ENCODE peak calls at places on chromosomes 7 and 10, in four cellular contexts. One of them, this sample, is unnamed.

GRCh38 chr10:61815505-61815904 is 86.0 kb upstream of the ARID5B start:
- DNase-seq in CD8-positive, alpha-beta T cell: no peak
- DNase-seq in CD4-positive, alpha-beta T cell: no peak
- DNase-seq in astrocyte of the spinal cord: peak; percentile 30
- DNase-seq in this sample: no peak

GRCh38 chr10:78732381-78732780 is 336.4 kb upstream of the ZMIZ1 start:
- DNase-seq in CD8-positive, alpha-beta T cell: no peak
- DNase-seq in CD4-positive, alpha-beta T cell: no peak
- DNase-seq in astrocyte of the spinal cord: no peak
- DNase-seq in this sample: no peak

GRCh38 chr10:46550076-46550790 is 6.2 kb downstream of the GPRIN2 start:
- DNase-seq in CD8-positive, alpha-beta T cell: peak; percentile 15
- DNase-seq in CD4-positive, alpha-beta T cell: peak; percentile 1
- DNase-seq in astrocyte of the spinal cord: no peak
- DNase-seq in this sample: peak; percentile 38

GRCh38 chr7:1197997-1198632 is 34.6 kb upstream of the UNCX start:
- DNase-seq in CD8-positive, alpha-beta T cell: no peak
- DNase-seq in CD4-positive, alpha-beta T cell: no peak
- DNase-seq in astrocyte of the spinal cord: peak; percentile 55
- DNase-seq in this sample: no peak

GRCh38 chr10:32687116-32687515 is 241.2 kb downstream of the CCDC7 start:
- DNase-seq in CD8-positive, alpha-beta T cell: no peak
- DNase-seq in CD4-positive, alpha-beta T cell: no peak
- DNase-seq in astrocyte of the spinal cord: no peak
- DNase-seq in this sample: no peak

GRCh38 chr10:85612833-85613232 is 753.8 kb downstream of the GRID1 start:
- DNase-seq in CD8-positive, alpha-beta T cell: no peak
- DNase-seq in CD4-positive, alpha-beta T cell: no peak
- DNase-seq in astrocyte of the spinal cord: no peak
- DNase-seq in this sample: no peak

GRCh38 chr10:93440591-93441012 is 41.5 kb downstream of the MYOF start:
- DNase-seq in CD8-positive, alpha-beta T cell: no peak
- DNase-seq in CD4-positive, alpha-beta T cell: no peak
- DNase-seq in astrocyte of the spinal cord: peak; percentile 27
- DNase-seq in this sample: no peak

GRCh38 chr10:30028006-30028441 is 31.4 kb downstream of the JCAD start:
- DNase-seq in CD8-positive, alpha-beta T cell: peak; percentile 62
- DNase-seq in CD4-positive, alpha-beta T cell: no peak
- DNase-seq in astrocyte of the spinal cord: peak; percentile 41
- DNase-seq in this sample: no peak

GRCh38 chr7:56046728-56047445 is 4.4 kb downstream of the PSPH start:
- DNase-seq in CD8-positive, alpha-beta T cell: no peak
- DNase-seq in CD4-positive, alpha-beta T cell: no peak
- DNase-seq in astrocyte of the spinal cord: peak; percentile 85
- DNase-seq in this sample: no peak

GRCh38 chr7:116356333-116356965 is 143.1 kb upstream of the CAV2 start:
- DNase-seq in CD8-positive, alpha-beta T cell: no peak
- DNase-seq in CD4-positive, alpha-beta T cell: no peak
- DNase-seq in astrocyte of the spinal cord: no peak
- DNase-seq in this sample: no peak

GRCh38 chr7:1854521-1855395 is 184.7 kb downstream of the ELFN1 start:
- DNase-seq in CD8-positive, alpha-beta T cell: peak; percentile 22
- DNase-seq in CD4-positive, alpha-beta T cell: no peak
- DNase-seq in astrocyte of the spinal cord: no peak
- DNase-seq in this sample: peak; percentile 34

GRCh38 chr7:144102041-144102440 is 7.3 kb upstream of the OR2A2 start:
- DNase-seq in CD8-positive, alpha-beta T cell: no peak
- DNase-seq in CD4-positive, alpha-beta T cell: no peak
- DNase-seq in astrocyte of the spinal cord: no peak
- DNase-seq in this sample: no peak

GRCh38 chr7:75621124-75621523 is 117.6 kb downstream of the HIP1 start:
- DNase-seq in CD8-positive, alpha-beta T cell: no peak
- DNase-seq in CD4-positive, alpha-beta T cell: no peak
- DNase-seq in astrocyte of the spinal cord: no peak
- DNase-seq in this sample: no peak

GRCh38 chr10:63588436-63589180 is 67.4 kb downstream of the REEP3 start:
- DNase-seq in CD8-positive, alpha-beta T cell: no peak
- DNase-seq in CD4-positive, alpha-beta T cell: no peak
- DNase-seq in astrocyte of the spinal cord: no peak
- DNase-seq in this sample: no peak

GRCh38 chr10:72061491-72061890 is 26.9 kb downstream of the SPOCK2 start:
- DNase-seq in CD8-positive, alpha-beta T cell: no peak
- DNase-seq in CD4-positive, alpha-beta T cell: no peak
- DNase-seq in astrocyte of the spinal cord: no peak
- DNase-seq in this sample: no peak
- TF ChIP-seq CTCF in CD8-positive, alpha-beta T cell: no peak
- TF ChIP-seq CTCF in CD4-positive, alpha-beta T cell: no peak
- TF ChIP-seq CTCF in astrocyte of the spinal cord: peak; percentile 35
- TF ChIP-seq CTCF in this sample: no peak

DNA sequence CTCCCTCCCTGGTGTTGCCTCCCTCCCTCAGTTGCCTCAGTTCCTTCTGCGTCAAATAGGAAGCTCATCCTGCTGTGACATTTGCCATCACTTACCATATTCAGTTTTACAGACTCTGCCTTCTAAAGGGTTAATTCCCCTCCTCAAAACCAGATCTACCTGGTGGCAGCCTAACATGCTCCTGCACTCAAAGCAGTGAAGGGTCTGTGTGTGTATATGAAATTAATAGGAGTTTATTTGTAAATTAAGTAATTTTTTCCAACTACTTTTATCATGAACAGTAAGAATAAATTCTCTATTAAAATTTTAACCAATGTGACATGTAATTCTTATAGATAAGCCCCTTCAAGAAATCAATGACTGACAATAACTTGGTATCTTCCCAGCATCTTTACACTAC is 158.6 kb upstream of the INSYN2A start:
- DNase-seq in CD8-positive, alpha-beta T cell: no peak
- DNase-seq in CD4-positive, alpha-beta T cell: no peak
- DNase-seq in astrocyte of the spinal cord: peak; percentile 30
- DNase-seq in this sample: no peak
- TF ChIP-seq CTCF in CD8-positive, alpha-beta T cell: no peak
- TF ChIP-seq CTCF in CD4-positive, alpha-beta T cell: no peak
- TF ChIP-seq CTCF in astrocyte of the spinal cord: peak; percentile 70
- TF ChIP-seq CTCF in this sample: no peak

GRCh38 chr10:86870679-86871078 is 86.7 kb downstream of the MMRN2 start:
- DNase-seq in CD8-positive, alpha-beta T cell: no peak
- DNase-seq in CD4-positive, alpha-beta T cell: no peak
- DNase-seq in astrocyte of the spinal cord: no peak
- DNase-seq in this sample: no peak
- TF ChIP-seq CTCF in CD8-positive, alpha-beta T cell: no peak
- TF ChIP-seq CTCF in CD4-positive, alpha-beta T cell: no peak
- TF ChIP-seq CTCF in astrocyte of the spinal cord: no peak
- TF ChIP-seq CTCF in this sample: no peak

GRCh38 chr7:25716421-25716820 is 435.6 kb upstream of the NFE2L3 start:
- DNase-seq in CD8-positive, alpha-beta T cell: no peak
- DNase-seq in CD4-positive, alpha-beta T cell: no peak
- DNase-seq in astrocyte of the spinal cord: no peak
- DNase-seq in this sample: no peak

GRCh38 chr7:25726180-25726579 is 425.8 kb upstream of the NFE2L3 start:
- DNase-seq in CD8-positive, alpha-beta T cell: no peak
- DNase-seq in CD4-positive, alpha-beta T cell: no peak
- DNase-seq in astrocyte of the spinal cord: no peak
- DNase-seq in this sample: no peak

GRCh38 chr7:25725483-25725882 is 426.5 kb upstream of the NFE2L3 start:
- DNase-seq in CD8-positive, alpha-beta T cell: no peak
- DNase-seq in CD4-positive, alpha-beta T cell: no peak
- DNase-seq in astrocyte of the spinal cord: no peak
- DNase-seq in this sample: no peak

GRCh38 chr7:25722856-25723255 is 429.1 kb upstream of the NFE2L3 start:
- DNase-seq in CD8-positive, alpha-beta T cell: no peak
- DNase-seq in CD4-positive, alpha-beta T cell: no peak
- DNase-seq in astrocyte of the spinal cord: no peak
- DNase-seq in this sample: no peak

GRCh38 chr7:25720427-25720826 is 431.6 kb upstream of the NFE2L3 start:
- DNase-seq in CD8-positive, alpha-beta T cell: no peak
- DNase-seq in CD4-positive, alpha-beta T cell: no peak
- DNase-seq in astrocyte of the spinal cord: no peak
- DNase-seq in this sample: no peak
- TF ChIP-seq CTCF in CD8-positive, alpha-beta T cell: no peak
- TF ChIP-seq CTCF in CD4-positive, alpha-beta T cell: no peak
- TF ChIP-seq CTCF in astrocyte of the spinal cord: no peak
- TF ChIP-seq CTCF in this sample: peak; percentile 22